ENCODE peak calls at places on chromosomes 3 and 15, in four cellular contexts. D is GM23248, N is non-pigmented ciliary epithelial cell, M is brain pericyte. Z is an unnamed sample.

GRCh38 chr3:129556890-129557736 is 14.1 kb downstream of the H1-8 start:
- DNase-seq in D (peak; percentile 89), N (no peak), M (no peak), Z (peak; percentile 78)

GRCh38 chr3:131735121-131735520 is 232.3 kb upstream of the MRPL3 start:
- DNase-seq in D (peak; percentile 83), N (peak; percentile 35), M (no peak), Z (peak; percentile 9)

GRCh38 chr3:105014631-105015030 is 352.1 kb upstream of the ALCAM start:
- DNase-seq in D (peak; percentile 9), N (no peak), M (no peak), Z (no peak)

GRCh38 chr15:29103825-29104565 is 165.6 kb downstream of the NSMCE3 start:
- DNase-seq in D (peak; percentile 90), N (peak; percentile 40), M (peak; percentile 89), Z (peak; percentile 13)

GRCh38 chr3:42500909-42501308 is 1.5 kb upstream of the VIPR1 start:
- DNase-seq in D (no peak), N (no peak), M (no peak), Z (no peak)

GRCh38 chr3:30664884-30665283 is 58.5 kb downstream of the TGFBR2 start:
- DNase-seq in D (no peak), N (no peak), M (no peak), Z (no peak)

GRCh38 chr3:15271785-15272381 is 60.5 kb downstream of the SH3BP5 start:
- DNase-seq in D (no peak), N (no peak), M (no peak), Z (no peak)

GRCh38 chr15:40155270-40155910 is 5.5 kb upstream of the BUB1B start:
- DNase-seq in D (no peak), N (no peak), M (no peak), Z (no peak)

GRCh38 chr15:34984884-34985630 is 3.0 kb downstream of the ZNF770 start:
- DNase-seq in D (peak; percentile 47), N (peak; percentile 14), M (no peak), Z (no peak)

GRCh38 chr15:40098489-40099261 is 10.0 kb downstream of the BMF start:
- DNase-seq in D (peak; percentile 96), N (peak; percentile 70), M (peak; percentile 63), Z (peak; percentile 75)

GRCh38 chr3:102059145-102059943 is 210.0 kb downstream of the NFKBIZ start:
- DNase-seq in D (no peak), N (no peak), M (no peak), Z (no peak)

GRCh38 chr15:70495988-70496387 is 267.4 kb downstream of the UACA start:
- DNase-seq in D (no peak), N (no peak), M (no peak), Z (no peak)

GRCh38 chr3:56456117-56456516 is 12.2 kb downstream of the ERC2 start:
- DNase-seq in D (no peak), N (no peak), M (no peak), Z (no peak)

GRCh38 chr3:15329058-15330005 is 3.1 kb downstream of the SH3BP5 start:
- DNase-seq in D (peak; percentile 16), N (no peak), M (no peak), Z (no peak)

GRCh38 chr3:194257030-194257657 is 94.0 kb downstream of the CPN2 start:
- DNase-seq in D (no peak), N (no peak), M (no peak), Z (no peak)

GRCh38 chr3:139355937-139356336 is 12.1 kb downstream of the MRPS22 start:
- DNase-seq in D (no peak), N (no peak), M (no peak), Z (no peak)

GRCh38 chr15:41556657-41557056 is 2.4 kb upstream of the TYRO3 start:
- DNase-seq in D (no peak), N (no peak), M (no peak), Z (no peak)

GRCh38 chr15:69999392-70000085 is 98.2 kb downstream of the TLE3 start:
- DNase-seq in D (no peak), N (no peak), M (no peak), Z (no peak)